ENCODE peak calls at places on chromosomes 5 and 9, in six cellular contexts. One of them, this sample, is unnamed.

GRCh38 chr9:95808001-95808400 is 67.5 kb upstream of the ERCC6L2 start:
- DNase-seq in left ventricle myocardium inferior: no peak
- DNase-seq in cardiac muscle cell: no peak
- DNase-seq in Calu3: no peak
- DNase-seq in A549: no peak
- DNase-seq in neural crest cell: no peak
- DNase-seq in this sample: no peak

GRCh38 chr5:137278476-137278875 is 220.7 kb downstream of the SPOCK1 start:
- DNase-seq in left ventricle myocardium inferior: no peak
- DNase-seq in cardiac muscle cell: no peak
- DNase-seq in Calu3: no peak
- DNase-seq in A549: no peak
- DNase-seq in neural crest cell: no peak
- DNase-seq in this sample: no peak

GRCh38 chr5:10682801-10683525 is 78.1 kb downstream of the DAP start:
- DNase-seq in left ventricle myocardium inferior: no peak
- DNase-seq in cardiac muscle cell: no peak
- DNase-seq in Calu3: no peak
- DNase-seq in A549: no peak
- DNase-seq in neural crest cell: no peak
- DNase-seq in this sample: peak

GRCh38 chr9:82010711-82011110 is 22.1 kb downstream of the SPATA31D1 start:
- DNase-seq in left ventricle myocardium inferior: no peak
- DNase-seq in cardiac muscle cell: no peak
- DNase-seq in Calu3: no peak
- DNase-seq in A549: no peak
- DNase-seq in neural crest cell: no peak
- DNase-seq in this sample: no peak

GRCh38 chr5:45847877-45848276 is 151.7 kb upstream of the HCN1 start:
- DNase-seq in left ventricle myocardium inferior: no peak
- DNase-seq in cardiac muscle cell: no peak
- DNase-seq in Calu3: no peak
- DNase-seq in A549: no peak
- DNase-seq in neural crest cell: no peak
- DNase-seq in this sample: no peak

GRCh38 chr9:36276840-36277239 is 18.6 kb upstream of the GNE start:
- DNase-seq in left ventricle myocardium inferior: no peak
- DNase-seq in cardiac muscle cell: peak
- DNase-seq in Calu3: peak
- DNase-seq in A549: peak
- DNase-seq in neural crest cell: no peak
- DNase-seq in this sample: no peak

GRCh38 chr5:14405267-14405666 is 176.3 kb upstream of the OTULINL start:
- DNase-seq in left ventricle myocardium inferior: no peak
- DNase-seq in cardiac muscle cell: no peak
- DNase-seq in Calu3: no peak
- DNase-seq in A549: peak
- DNase-seq in neural crest cell: no peak
- DNase-seq in this sample: no peak

GRCh38 chr5:171152382-171152781 is 156.7 kb upstream of the TLX3 start:
- DNase-seq in left ventricle myocardium inferior: no peak
- DNase-seq in cardiac muscle cell: no peak
- DNase-seq in Calu3: no peak
- DNase-seq in A549: peak
- DNase-seq in neural crest cell: no peak
- DNase-seq in this sample: no peak

GRCh38 chr5:176447538-176447981 is 625 bp upstream of the FAF2 start:
- DNase-seq in left ventricle myocardium inferior: no peak
- DNase-seq in cardiac muscle cell: no peak
- DNase-seq in Calu3: no peak
- DNase-seq in A549: no peak
- DNase-seq in neural crest cell: no peak
- DNase-seq in this sample: no peak
- TF ChIP-seq CTCF in left ventricle myocardium inferior: no peak
- TF ChIP-seq CTCF in cardiac muscle cell: no peak
- TF ChIP-seq CTCF in Calu3: no peak
- TF ChIP-seq CTCF in A549: no peak
- TF ChIP-seq CTCF in neural crest cell: no peak
- TF ChIP-seq CTCF in this sample: no peak

DNA sequence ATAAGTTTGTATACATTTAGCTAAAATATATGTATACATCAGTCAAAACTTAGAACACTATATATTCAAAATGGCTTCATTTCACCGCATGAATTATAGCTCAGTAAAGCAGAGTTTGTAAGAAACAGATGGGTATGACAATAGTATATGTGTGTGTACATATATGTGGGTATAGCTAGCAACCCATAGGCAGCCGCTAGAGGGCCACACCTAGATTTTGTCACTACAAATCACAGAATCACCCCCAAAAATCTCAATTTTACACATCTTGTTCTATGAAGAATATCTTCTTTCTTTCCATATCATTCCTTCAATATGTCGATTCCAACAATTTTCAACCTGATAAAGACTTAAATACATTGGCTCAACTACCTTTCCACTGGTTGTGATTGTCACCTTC is 357.8 kb upstream of the CCNG1 start:
- DNase-seq in left ventricle myocardium inferior: no peak
- DNase-seq in cardiac muscle cell: no peak
- DNase-seq in Calu3: peak
- DNase-seq in A549: peak
- DNase-seq in neural crest cell: no peak
- DNase-seq in this sample: no peak
- TF ChIP-seq CTCF in left ventricle myocardium inferior: no peak
- TF ChIP-seq CTCF in cardiac muscle cell: no peak
- TF ChIP-seq CTCF in Calu3: peak
- TF ChIP-seq CTCF in A549: peak
- TF ChIP-seq CTCF in neural crest cell: peak
- TF ChIP-seq CTCF in this sample: no peak

GRCh38 chr5:103259705-103260355 is 1.3 kb downstream of the MACIR start:
- DNase-seq in left ventricle myocardium inferior: no peak
- DNase-seq in cardiac muscle cell: peak
- DNase-seq in Calu3: no peak
- DNase-seq in A549: no peak
- DNase-seq in neural crest cell: no peak
- DNase-seq in this sample: peak

GRCh38 chr5:103256178-103256577 is 2.4 kb upstream of the MACIR start:
- DNase-seq in left ventricle myocardium inferior: no peak
- DNase-seq in cardiac muscle cell: peak
- DNase-seq in Calu3: no peak
- DNase-seq in A549: peak
- DNase-seq in neural crest cell: no peak
- DNase-seq in this sample: no peak

GRCh38 chr5:103258368-103258956 is at the start of gene MACIR:
- DNase-seq in left ventricle myocardium inferior: peak
- DNase-seq in cardiac muscle cell: peak
- DNase-seq in Calu3: peak
- DNase-seq in A549: peak
- DNase-seq in neural crest cell: peak
- DNase-seq in this sample: peak

GRCh38 chr5:103260951-103261350 is 2.4 kb downstream of the MACIR start:
- DNase-seq in left ventricle myocardium inferior: no peak
- DNase-seq in cardiac muscle cell: no peak
- DNase-seq in Calu3: no peak
- DNase-seq in A549: no peak
- DNase-seq in neural crest cell: no peak
- DNase-seq in this sample: no peak

GRCh38 chr5:103258957-103259704 is 568 bp downstream of the MACIR start:
- DNase-seq in left ventricle myocardium inferior: peak
- DNase-seq in cardiac muscle cell: peak
- DNase-seq in Calu3: peak
- DNase-seq in A549: peak
- DNase-seq in neural crest cell: peak
- DNase-seq in this sample: peak
- TF ChIP-seq CTCF in left ventricle myocardium inferior: no peak
- TF ChIP-seq CTCF in cardiac muscle cell: no peak
- TF ChIP-seq CTCF in Calu3: no peak
- TF ChIP-seq CTCF in A549: no peak
- TF ChIP-seq CTCF in neural crest cell: no peak
- TF ChIP-seq CTCF in this sample: no peak

DNA sequence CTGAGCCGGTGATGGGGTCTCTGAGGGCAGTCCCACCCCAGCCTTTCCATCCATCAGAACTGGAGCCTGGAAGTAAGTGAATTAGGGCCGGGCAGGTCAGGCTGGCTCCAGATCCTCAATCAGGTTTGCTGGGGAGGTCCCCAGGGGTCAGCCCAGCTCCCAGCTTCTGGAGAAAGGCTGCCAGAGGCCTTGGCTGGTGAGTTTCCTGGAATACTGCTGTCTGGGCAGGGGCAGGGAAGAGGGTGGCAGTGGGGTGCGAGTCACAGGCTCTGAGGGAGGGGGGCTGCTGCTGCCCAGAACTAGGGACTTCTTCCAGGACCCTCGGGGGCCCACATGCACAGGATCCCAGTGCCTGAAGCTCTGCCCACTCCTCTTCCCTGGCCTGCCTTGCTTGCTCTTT is 200.6 kb upstream of the MVB12B start:
- DNase-seq in left ventricle myocardium inferior: no peak
- DNase-seq in cardiac muscle cell: no peak
- DNase-seq in Calu3: no peak
- DNase-seq in A549: no peak
- DNase-seq in neural crest cell: no peak
- DNase-seq in this sample: no peak
- TF ChIP-seq CTCF in left ventricle myocardium inferior: no peak
- TF ChIP-seq CTCF in cardiac muscle cell: no peak
- TF ChIP-seq CTCF in Calu3: no peak
- TF ChIP-seq CTCF in A549: no peak
- TF ChIP-seq CTCF in neural crest cell: no peak
- TF ChIP-seq CTCF in this sample: no peak

DNA sequence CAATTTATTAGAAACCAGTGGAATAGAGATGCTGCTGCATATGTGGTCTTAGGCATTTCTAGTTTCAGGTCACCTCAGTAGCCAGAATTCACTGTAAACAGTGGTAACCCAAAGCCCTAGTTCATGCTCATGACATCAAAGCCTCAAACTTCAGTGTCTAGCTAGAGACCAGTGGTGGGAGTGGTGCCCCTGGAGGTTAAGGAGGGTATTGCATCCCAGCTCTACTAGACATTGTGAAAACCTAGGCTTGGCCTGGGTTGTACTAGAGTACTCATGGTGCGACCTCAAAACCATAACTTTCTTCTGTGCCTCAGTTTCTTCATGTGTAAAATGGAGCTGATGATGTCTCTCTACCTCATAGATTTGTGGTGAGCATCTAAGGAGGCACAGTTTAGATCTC is 18.8 kb downstream of the COL5A1 start:
- DNase-seq in left ventricle myocardium inferior: no peak
- DNase-seq in cardiac muscle cell: no peak
- DNase-seq in Calu3: no peak
- DNase-seq in A549: peak
- DNase-seq in neural crest cell: no peak
- DNase-seq in this sample: no peak
- TF ChIP-seq CTCF in left ventricle myocardium inferior: peak
- TF ChIP-seq CTCF in cardiac muscle cell: peak
- TF ChIP-seq CTCF in Calu3: no peak
- TF ChIP-seq CTCF in A549: peak
- TF ChIP-seq CTCF in neural crest cell: peak
- TF ChIP-seq CTCF in this sample: no peak

GRCh38 chr5:134139891-134140469 is 25.5 kb downstream of the TCF7 start:
- DNase-seq in left ventricle myocardium inferior: peak
- DNase-seq in cardiac muscle cell: no peak
- DNase-seq in Calu3: no peak
- DNase-seq in A549: no peak
- DNase-seq in neural crest cell: no peak
- DNase-seq in this sample: peak

GRCh38 chr5:134142088-134142487 is 27.6 kb downstream of the TCF7 start:
- DNase-seq in left ventricle myocardium inferior: no peak
- DNase-seq in cardiac muscle cell: no peak
- DNase-seq in Calu3: no peak
- DNase-seq in A549: no peak
- DNase-seq in neural crest cell: no peak
- DNase-seq in this sample: peak

GRCh38 chr5:134142806-134143205 is 28.3 kb downstream of the TCF7 start:
- DNase-seq in left ventricle myocardium inferior: no peak
- DNase-seq in cardiac muscle cell: no peak
- DNase-seq in Calu3: no peak
- DNase-seq in A549: no peak
- DNase-seq in neural crest cell: no peak
- DNase-seq in this sample: no peak

GRCh38 chr5:134140530-134141201 is 26.2 kb downstream of the TCF7 start:
- DNase-seq in left ventricle myocardium inferior: peak
- DNase-seq in cardiac muscle cell: peak
- DNase-seq in Calu3: peak
- DNase-seq in A549: peak
- DNase-seq in neural crest cell: peak
- DNase-seq in this sample: peak

GRCh38 chr5:134141346-134142050 is 27.0 kb downstream of the TCF7 start:
- DNase-seq in left ventricle myocardium inferior: no peak
- DNase-seq in cardiac muscle cell: no peak
- DNase-seq in Calu3: no peak
- DNase-seq in A549: no peak
- DNase-seq in neural crest cell: no peak
- DNase-seq in this sample: peak
- TF ChIP-seq CTCF in left ventricle myocardium inferior: no peak
- TF ChIP-seq CTCF in cardiac muscle cell: peak
- TF ChIP-seq CTCF in Calu3: no peak
- TF ChIP-seq CTCF in A549: no peak
- TF ChIP-seq CTCF in neural crest cell: no peak
- TF ChIP-seq CTCF in this sample: no peak